ENCODE peak calls at places on chromosomes 4 and X, in nine cellular contexts. D is kidney, U is mucosa of descending colon, O is breast epithelium, F is spleen, T is body of pancreas, E is aorta, K is H9, B is endodermal cell. Y is an unnamed sample. For H3K4me1, the result is how much of the 10 kb centered on the place peaks cover.

GRCh38 chrX:49106930-49107329 is 16.6 kb downstream of the GPKOW start:
- DNase-seq in D (no peak), U (no peak), O (no peak), F (no peak), T (peak), E (no peak), K (peak), B (peak), Y (peak)

GRCh38 chrX:72130762-72131231 is 918 bp downstream of the RTL5 start:
- DNase-seq in D (peak), U (no peak), O (no peak), F (no peak), T (no peak), E (no peak), K (peak), B (peak), Y (peak)

GRCh38 chr4:140637836-140638235 is 69.1 kb upstream of the UCP1 start:
- DNase-seq in D (no peak), U (no peak), O (no peak), F (no peak), T (peak), E (no peak), K (peak), B (peak), Y (no peak)

GRCh38 chrX:16033336-16033735 is 90.0 kb upstream of the GRPR start:
- DNase-seq in D (no peak), U (no peak), O (no peak), F (no peak), T (no peak), E (no peak), K (no peak), B (no peak), Y (no peak)

GRCh38 chrX:77003956-77004355 is 443.2 kb upstream of the FGF16 start:
- DNase-seq in D (no peak), U (no peak), O (no peak), F (no peak), T (no peak), E (no peak), K (no peak), B (no peak), Y (no peak)

GRCh38 chr4:53714377-53715140 is 123.3 kb upstream of the LNX1 start:
- DNase-seq in D (no peak), U (no peak), O (no peak), F (no peak), T (no peak), E (no peak), K (no peak), B (no peak), Y (no peak)

GRCh38 chr4:1821679-1822567 is 28.8 kb downstream of the FGFR3 start:
- DNase-seq in D (no peak), U (no peak), O (no peak), F (no peak), T (no peak), E (no peak), K (no peak), B (no peak), Y (no peak)

GRCh38 chr4:27666943-27667342 is 806.3 kb downstream of the STIM2 start:
- DNase-seq in D (no peak), U (no peak), O (no peak), F (no peak), T (no peak), E (no peak), K (peak), B (peak), Y (no peak)

GRCh38 chrX:153878969-153879653 is 6.9 kb downstream of the L1CAM start:
- DNase-seq in D (no peak), U (no peak), O (no peak), F (peak), T (no peak), E (no peak), K (peak), B (peak), Y (no peak)

GRCh38 chrX:103063191-103063845 is 653 bp downstream of the BEX1 start:
- DNase-seq in D (peak), U (no peak), O (no peak), F (no peak), T (peak), E (no peak), K (peak), B (peak), Y (peak)

GRCh38 chrX:136822337-136823095 is 41.8 kb upstream of the ARHGEF6 start:
- DNase-seq in D (no peak), U (no peak), O (no peak), F (no peak), T (no peak), E (no peak), K (no peak), B (no peak), Y (no peak)

GRCh38 chr4:107825072-107825789 is 499 bp downstream of the SGMS2 start:
- DNase-seq in D (peak), U (peak), O (peak), F (no peak), T (peak), E (peak), K (peak), B (peak), Y (peak)

GRCh38 chrX:154036513-154036912 is 16.8 kb upstream of the IRAK1 start:
- DNase-seq in D (no peak), U (no peak), O (no peak), F (no peak), T (no peak), E (no peak), K (peak), B (peak), Y (no peak)

GRCh38 chrX:13967636-13968035 is 62.1 kb downstream of the GEMIN8 start:
- DNase-seq in D (no peak), U (no peak), O (no peak), F (no peak), T (no peak), E (no peak), K (no peak), B (no peak), Y (no peak)

GRCh38 chr4:172826866-172827265 is 341.7 kb upstream of the GALNT7 start:
- DNase-seq in D (no peak), U (no peak), O (no peak), F (no peak), T (no peak), E (no peak), K (no peak), B (no peak), Y (no peak)

GRCh38 chr4:2741626-2742025 is 14.5 kb downstream of the TNIP2 start:
- DNase-seq in D (peak), U (no peak), O (no peak), F (peak), T (no peak), E (peak), K (no peak), B (no peak), Y (no peak)

GRCh38 chrX:46758956-46759644 is at the start of gene SLC9A7:
- DNase-seq in D (peak), U (peak), O (peak), F (peak), T (peak), E (peak), K (peak), B (peak), Y (peak)

GRCh38 chr4:185822791-185823190 is 10.8 kb upstream of the SORBS2 start:
- DNase-seq in D (no peak), U (no peak), O (no peak), F (no peak), T (no peak), E (no peak), K (no peak), B (no peak), Y (no peak)

GRCh38 chrX:104432321-104432720 is 133.7 kb upstream of the IL1RAPL2 start:
- DNase-seq in D (no peak), U (peak), O (no peak), F (no peak), T (no peak), E (no peak), K (no peak), B (no peak), Y (no peak)

GRCh38 chr4:42806436-42806835 is 86.1 kb upstream of the GRXCR1 start:
- DNase-seq in D (no peak), U (no peak), O (no peak), F (no peak), T (no peak), E (no peak), K (no peak), B (no peak), Y (no peak)

GRCh38 chr4:5472166-5472565 is 236.2 kb downstream of the EVC2 start:
- DNase-seq in D (no peak), U (no peak), O (no peak), F (peak), T (no peak), E (no peak), K (no peak), B (no peak), Y (no peak)

GRCh38 chr4:123183308-123183707 is 213.3 kb upstream of the SPRY1 start:
- DNase-seq in D (no peak), U (no peak), O (no peak), F (no peak), T (no peak), E (no peak), K (no peak), B (no peak), Y (no peak)

GRCh38 chr4:25792200-25792791 is 70.5 kb downstream of the SEL1L3 start:
- DNase-seq in D (no peak), U (peak), O (no peak), F (no peak), T (peak), E (no peak), K (peak), B (peak), Y (peak)

GRCh38 chr4:135485371-135485770 is 1283.8 kb upstream of the PABPC4L start:
- DNase-seq in D (no peak), U (no peak), O (no peak), F (no peak), T (no peak), E (no peak), K (no peak), B (no peak), Y (no peak)

GRCh38 chr4:8453957-8454356 is 13.4 kb downstream of the TRMT44 start:
- DNase-seq in D (no peak), U (no peak), O (no peak), F (no peak), T (no peak), E (no peak), K (no peak), B (no peak), Y (no peak)

GRCh38 chrX:110723844-110724243 is 71.8 kb downstream of the CHRDL1 start:
- DNase-seq in D (no peak), U (no peak), O (no peak), F (no peak), T (no peak), E (no peak), K (no peak), B (no peak), Y (no peak)

GRCh38 chr4:17709760-17710068 is 71.7 kb downstream of the FAM184B start:
- DNase-seq in D (no peak), U (no peak), O (no peak), F (no peak), T (no peak), E (no peak), K (no peak), B (no peak), Y (no peak)

GRCh38 chr4:151468715-151469696 is 60.0 kb downstream of the FHIP1A start:
- DNase-seq in D (no peak), U (no peak), O (no peak), F (no peak), T (no peak), E (no peak), K (no peak), B (no peak), Y (no peak)

GRCh38 chrX:48490661-48491060 is 14.7 kb downstream of the FTSJ1 start:
- DNase-seq in D (peak), U (no peak), O (no peak), F (no peak), T (no peak), E (no peak), K (no peak), B (no peak), Y (no peak)

GRCh38 chr4:37767546-37767945 is 58.9 kb upstream of the PGM2 start:
- DNase-seq in D (peak), U (peak), O (peak), F (peak), T (peak), E (peak), K (no peak), B (no peak), Y (peak)

GRCh38 chrX:9465380-9466114 is 689 bp downstream of the TBL1X start:
- DNase-seq in D (peak), U (peak), O (no peak), F (peak), T (peak), E (peak), K (no peak), B (peak), Y (peak)

GRCh38 chrX:13476384-13476783 is 93.0 kb upstream of the EGFL6 start:
- DNase-seq in D (no peak), U (no peak), O (no peak), F (no peak), T (no peak), E (no peak), K (no peak), B (no peak), Y (no peak)

GRCh38 chr4:55439023-55439422 is 43.3 kb downstream of the TMEM165 start:
- DNase-seq in D (no peak), U (no peak), O (no peak), F (no peak), T (no peak), E (no peak), K (no peak), B (no peak), Y (no peak)

GRCh38 chr4:52091811-52092210 is 40.7 kb downstream of the SPATA18 start:
- DNase-seq in D (no peak), U (no peak), O (no peak), F (no peak), T (no peak), E (no peak), K (no peak), B (no peak), Y (no peak)

GRCh38 chrX:139126493-139126892 is 404.0 kb upstream of the F9 start:
- DNase-seq in D (no peak), U (peak), O (no peak), F (no peak), T (peak), E (no peak), K (peak), B (peak), Y (peak)

GRCh38 chr4:175504316-175504715 is 307.7 kb downstream of the GPM6A start:
- DNase-seq in D (no peak), U (no peak), O (no peak), F (no peak), T (no peak), E (no peak), K (no peak), B (no peak), Y (no peak)

GRCh38 chr4:6013564-6013963 is 4.7 kb downstream of the C4orf50 start:
- DNase-seq in D (peak), U (no peak), O (no peak), F (no peak), T (no peak), E (no peak), K (no peak), B (no peak), Y (no peak)

GRCh38 chrX:106612403-106612789 is 618 bp downstream of the RADX start:
- DNase-seq in D (no peak), U (no peak), O (no peak), F (no peak), T (no peak), E (no peak), K (no peak), B (no peak), Y (peak)

GRCh38 chrX:1196436-1196835 is 16.0 kb downstream of the CRLF2 start:
- DNase-seq in D (peak), U (no peak), O (no peak), F (peak), T (no peak), E (no peak), K (no peak), B (peak), Y (no peak)

GRCh38 chr4:22877653-22878052 is 184.9 kb downstream of the GBA3 start:
- DNase-seq in D (no peak), U (no peak), O (no peak), F (no peak), T (no peak), E (no peak), K (no peak), B (no peak), Y (no peak)

GRCh38 chrX:41333994-41334865 is at the start of gene DDX3X:
- DNase-seq in D (peak), U (peak), O (peak), F (peak), T (peak), E (peak), K (peak), B (peak), Y (peak)

GRCh38 chrX:41333744-41333993 is 293 bp upstream of the DDX3X start:
- DNase-seq in D (no peak), U (no peak), O (no peak), F (no peak), T (no peak), E (no peak), K (no peak), B (no peak), Y (peak)

GRCh38 chrX:41332988-41333743 is 796 bp upstream of the DDX3X start:
- DNase-seq in D (peak), U (peak), O (peak), F (peak), T (peak), E (peak), K (peak), B (peak), Y (peak)

GRCh38 chrX:41332005-41332404 is 2.0 kb upstream of the DDX3X start:
- DNase-seq in D (no peak), U (no peak), O (no peak), F (no peak), T (no peak), E (no peak), K (no peak), B (no peak), Y (no peak)

DNA sequence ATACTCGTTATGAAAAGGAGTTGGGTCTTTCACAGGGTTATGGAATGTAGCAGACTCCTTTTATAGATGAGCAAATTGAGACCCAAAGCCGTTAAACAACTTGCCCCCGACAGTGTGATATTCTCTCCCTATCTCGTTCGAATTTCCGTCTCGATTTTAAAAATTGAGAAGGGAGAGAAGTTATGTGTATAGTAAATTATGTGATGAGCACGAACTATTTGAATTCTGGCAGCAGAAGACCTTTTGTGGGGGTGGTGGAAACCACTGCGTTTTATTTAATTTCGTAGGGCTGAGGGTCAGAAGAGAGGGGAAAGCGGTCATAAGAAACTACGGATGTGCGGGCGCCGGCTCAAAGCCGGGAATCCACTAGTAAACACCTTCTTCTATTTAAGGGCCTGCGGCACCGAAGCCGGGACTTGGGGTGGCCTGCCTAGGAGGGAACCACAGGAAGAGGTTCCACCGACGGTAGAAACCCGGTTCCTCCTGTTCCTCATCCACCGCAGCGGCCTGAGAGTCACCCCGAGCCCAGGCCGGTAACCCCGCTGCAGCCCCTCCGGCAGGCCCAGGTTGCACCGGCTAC is 1.5 kb upstream of the DDX3X start:
- DNase-seq in D (no peak), U (no peak), O (peak), F (no peak), T (peak), E (no peak), K (no peak), B (no peak), Y (peak)
- H3K4me1 ChIP-seq in D (under half), U (under half), O (under half), F (under half), T (under half), E (under half), K (under half), B (under half), Y (under half)

DNA sequence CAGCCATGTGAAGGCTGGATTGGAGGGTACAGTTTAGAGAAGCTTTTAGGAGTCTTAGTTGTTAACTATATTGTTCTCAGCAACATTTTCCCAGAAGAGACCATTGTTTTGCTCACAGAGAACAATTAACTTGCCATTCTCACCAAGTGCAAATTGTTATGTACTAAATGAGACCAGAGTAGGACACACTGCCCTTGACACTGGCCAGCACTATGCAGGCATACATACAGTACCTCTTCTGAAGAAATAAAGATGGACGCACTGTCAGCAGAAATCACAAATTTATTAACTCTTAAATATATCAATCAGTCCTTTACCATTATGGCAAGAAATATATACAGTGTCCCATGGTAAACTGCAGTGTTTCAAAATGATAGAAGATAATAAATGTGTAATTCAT is 309.4 kb downstream of the CAMK2D start:
- DNase-seq in D (no peak), U (no peak), O (no peak), F (no peak), T (no peak), E (no peak), K (no peak), B (no peak), Y (no peak)
- H3K4me1 ChIP-seq in D (under half), U (under half), O (under half), F (under half), T (under half), E (under half), K (under half), B (under half), Y (under half)

GRCh38 chrX:21802054-21802660 is 37.3 kb upstream of the MBTPS2 start:
- DNase-seq in D (no peak), U (no peak), O (no peak), F (no peak), T (no peak), E (no peak), K (no peak), B (no peak), Y (no peak)
- H3K4me1 ChIP-seq in D (under half), U (under half), O (under half), F (under half), T (under half), E (under half), K (under half), B (under half), Y (under half)

DNA sequence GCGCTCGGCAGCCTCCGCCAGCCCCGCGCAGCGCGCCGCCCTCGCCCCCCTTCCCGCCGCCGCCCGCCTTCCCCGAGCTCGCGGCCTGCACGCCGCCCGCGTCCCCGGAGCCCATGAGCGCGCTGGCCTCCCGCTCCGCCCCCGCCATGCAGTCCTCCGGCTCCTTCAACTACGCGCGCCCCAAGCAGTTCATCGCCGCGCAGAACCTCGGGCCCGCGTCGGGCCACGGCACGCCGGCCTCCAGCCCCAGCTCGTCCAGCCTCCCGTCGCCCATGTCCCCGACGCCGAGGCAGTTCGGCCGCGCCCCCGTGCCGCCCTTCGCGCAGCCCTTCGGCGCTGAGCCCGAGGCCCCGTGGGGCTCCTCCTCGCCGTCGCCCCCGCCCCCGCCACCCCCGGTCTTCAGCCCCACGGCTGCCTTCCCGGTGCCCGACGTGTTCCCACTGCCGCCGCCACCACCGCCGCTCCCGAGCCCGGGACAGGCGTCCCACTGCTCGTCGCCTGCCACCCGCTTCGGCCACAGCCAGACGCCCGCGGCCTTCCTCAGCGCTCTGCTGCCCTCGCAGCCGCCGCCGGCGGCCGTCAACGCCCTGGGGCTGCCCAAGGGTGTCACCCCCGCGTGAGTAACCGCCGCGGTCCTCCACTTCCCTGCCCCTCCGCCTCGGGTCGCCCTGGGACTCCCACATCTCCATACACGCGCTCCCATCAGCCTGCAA is 132.1 kb downstream of the CBR4 start:
- DNase-seq in D (peak), U (peak), O (no peak), F (peak), T (peak), E (peak), K (peak), B (peak), Y (peak)
- H3K4me1 ChIP-seq in D (under half), U (under half), O (under half), F (under half), T (under half), E (under half), K (under half), B (under half), Y (under half)

Y was measured in thyroid gland.